ENCODE peak calls at places on chromosome 9, in five cellular contexts. A, I, U, N and M are unnamed samples.

GRCh38 chr9:91056917-91057316 is 255.3 kb downstream of the SYK start:
- DNase-seq in A (no peak), I (no peak), U (no peak), N (no peak), M (no peak)

GRCh38 chr9:9998491-9999287 is 614.1 kb downstream of the PTPRD start:
- DNase-seq in A (peak; percentile 59), I (no peak), U (peak; percentile 4), N (no peak), M (peak; percentile 75)

GRCh38 chr9:76564300-76564699 is 105.3 kb downstream of the GCNT1 start:
- DNase-seq in A (no peak), I (no peak), U (no peak), N (no peak), M (no peak)

GRCh38 chr9:36499156-36499886 is 73.4 kb upstream of the MELK start:
- DNase-seq in A (peak; percentile 81), I (no peak), U (no peak), N (peak; percentile 10), M (peak; percentile 44)

GRCh38 chr9:132833451-132834130 is 44.5 kb downstream of the AK8 start:
- DNase-seq in A (no peak), I (no peak), U (no peak), N (no peak), M (no peak)

GRCh38 chr9:34233691-34234090 is 54.8 kb downstream of the UBAP1 start:
- DNase-seq in A (no peak), I (no peak), U (no peak), N (no peak), M (no peak)

GRCh38 chr9:4375424-4376195 is 75.7 kb upstream of the GLIS3 start:
- DNase-seq in A (peak; percentile 52), I (peak; percentile 26), U (peak; percentile 69), N (peak; percentile 56), M (peak; percentile 30)

GRCh38 chr9:131762356-131762932 is 22.6 kb upstream of the RAPGEF1 start:
- DNase-seq in A (peak; percentile 89), I (peak; percentile 43), U (peak; percentile 58), N (peak; percentile 90), M (peak; percentile 91)

GRCh38 chr9:136244776-136245193 is 827 bp downstream of the QSOX2 start:
- DNase-seq in A (no peak), I (no peak), U (no peak), N (no peak), M (no peak)

GRCh38 chr9:35996358-35996970 is 38.5 kb upstream of the OR2S2 start:
- DNase-seq in A (no peak), I (no peak), U (no peak), N (peak; percentile 15), M (peak; percentile 54)

GRCh38 chr9:5608298-5609254 is 20.3 kb upstream of the RIC1 start:
- DNase-seq in A (no peak), I (no peak), U (no peak), N (no peak), M (no peak)

GRCh38 chr9:93133641-93134017 is 422 bp downstream of the NINJ1 start:
- DNase-seq in A (peak; percentile 83), I (no peak), U (peak; percentile 42), N (peak; percentile 94), M (peak; percentile 65)

GRCh38 chr9:751137-752051 is 90.1 kb upstream of the DMRT1 start:
- DNase-seq in A (no peak), I (no peak), U (peak; percentile 65), N (no peak), M (no peak)

GRCh38 chr9:115691686-115692085 is 461.9 kb upstream of the PAPPA start:
- DNase-seq in A (no peak), I (no peak), U (peak; percentile 64), N (peak; percentile 14), M (no peak)

GRCh38 chr9:106869458-106869857 is 6.5 kb downstream of the ZNF462 start:
- DNase-seq in A (no peak), I (no peak), U (peak; percentile 30), N (no peak), M (no peak)

GRCh38 chr9:128091144-128091543 is 23.1 kb downstream of the SLC25A25 start:
- DNase-seq in A (no peak), I (no peak), U (no peak), N (peak; percentile 61), M (peak; percentile 94)

GRCh38 chr9:37410354-37410861 is 12.1 kb upstream of the GRHPR start:
- DNase-seq in A (no peak), I (no peak), U (no peak), N (no peak), M (no peak)

GRCh38 chr9:113187935-113188595 is 33.0 kb downstream of the FKBP15 start:
- DNase-seq in A (no peak), I (peak; percentile 6), U (peak; percentile 65), N (peak; percentile 28), M (no peak)

GRCh38 chr9:82456621-82457020 is 468.0 kb downstream of the SPATA31D1 start:
- DNase-seq in A (no peak), I (no peak), U (peak; percentile 39), N (no peak), M (no peak)

GRCh38 chr9:124215551-124215910 is 42.2 kb upstream of the NEK6 start:
- DNase-seq in A (no peak), I (no peak), U (no peak), N (no peak), M (no peak)

GRCh38 chr9:75633658-75634057 is 256.8 kb upstream of the PCSK5 start:
- DNase-seq in A (no peak), I (no peak), U (no peak), N (no peak), M (no peak)

GRCh38 chr9:35689601-35690446 is at the start of gene TPM2:
- DNase-seq in A (peak; percentile 78), I (peak; percentile 33), U (no peak), N (peak; percentile 60), M (peak; percentile 86)

GRCh38 chr9:36461341-36461740 is 61.3 kb upstream of the RNF38 start:
- DNase-seq in A (no peak), I (no peak), U (no peak), N (no peak), M (no peak)

GRCh38 chr9:127520941-127521918 is 69.9 kb downstream of the LRSAM1 start:
- DNase-seq in A (no peak), I (no peak), U (peak; percentile 33), N (peak; percentile 41), M (peak; percentile 68)

GRCh38 chr9:18970393-18970792 is 62.6 kb downstream of the SAXO1 start:
- DNase-seq in A (no peak), I (no peak), U (no peak), N (no peak), M (no peak)

GRCh38 chr9:120151806-120152205 is 428.2 kb downstream of the CDK5RAP2 start:
- DNase-seq in A (peak; percentile 63), I (no peak), U (no peak), N (no peak), M (no peak)
- H2AFZ ChIP-seq in A (peak overlapping the region; percentile 82), I (no peak overlapping the region), U (no peak overlapping the region), N (no peak overlapping the region), M (no peak overlapping the region)

GRCh38 chr9:137613259-137613658 is 5.5 kb upstream of the EHMT1 start:
- DNase-seq in A (no peak), I (no peak), U (no peak), N (no peak), M (no peak)

GRCh38 chr9:137612741-137613142 is 6.1 kb upstream of the EHMT1 start:
- DNase-seq in A (no peak), I (no peak), U (no peak), N (no peak), M (no peak)

GRCh38 chr9:137611623-137612609 is 6.4 kb downstream of the ARRDC1 start:
- DNase-seq in A (no peak), I (peak; percentile 90), U (peak; percentile 96), N (peak; percentile 91), M (no peak)

GRCh38 chr9:137613738-137614523 is 4.9 kb upstream of the EHMT1 start:
- DNase-seq in A (no peak), I (no peak), U (no peak), N (no peak), M (no peak)

DNA sequence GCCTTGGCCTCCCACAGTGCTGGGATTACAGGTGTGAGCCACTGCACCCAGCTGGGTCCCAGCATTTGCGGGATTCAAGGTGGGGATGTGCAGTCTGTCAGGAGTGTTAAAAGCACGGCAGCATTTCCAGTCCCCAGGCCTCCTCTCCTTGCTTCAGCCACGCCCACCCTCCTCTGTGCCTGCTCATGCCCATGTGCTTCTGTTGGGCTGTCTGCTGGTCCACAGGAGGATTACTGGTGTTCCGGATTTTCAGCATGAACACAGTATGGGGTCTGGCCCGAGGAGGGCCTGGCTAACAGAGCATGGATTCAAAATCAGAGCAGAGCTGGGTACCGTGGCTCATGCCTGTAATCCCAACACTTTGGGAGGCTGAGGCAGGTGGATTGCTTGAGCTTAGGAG is 5.5 kb downstream of the ARRDC1 start:
- DNase-seq in A (no peak), I (no peak), U (peak; percentile 23), N (no peak), M (no peak)
- TF ChIP-seq EZH2phosphoT487 in A (no peak), I (no peak), U (no peak), N (no peak), M (no peak)

GRCh38 chr9:97956365-97956764 is 18.4 kb upstream of the HEMGN start:
- DNase-seq in A (no peak), I (no peak), U (no peak), N (no peak), M (no peak)

GRCh38 chr9:97962575-97962974 is 20.6 kb upstream of the ANP32B start:
- DNase-seq in A (no peak), I (no peak), U (no peak), N (no peak), M (no peak)

GRCh38 chr9:97958812-97959511 is 21.0 kb upstream of the HEMGN start:
- DNase-seq in A (no peak), I (no peak), U (no peak), N (no peak), M (no peak)

GRCh38 chr9:97963232-97963631 is 19.9 kb upstream of the ANP32B start:
- DNase-seq in A (no peak), I (no peak), U (no peak), N (no peak), M (no peak)

DNA sequence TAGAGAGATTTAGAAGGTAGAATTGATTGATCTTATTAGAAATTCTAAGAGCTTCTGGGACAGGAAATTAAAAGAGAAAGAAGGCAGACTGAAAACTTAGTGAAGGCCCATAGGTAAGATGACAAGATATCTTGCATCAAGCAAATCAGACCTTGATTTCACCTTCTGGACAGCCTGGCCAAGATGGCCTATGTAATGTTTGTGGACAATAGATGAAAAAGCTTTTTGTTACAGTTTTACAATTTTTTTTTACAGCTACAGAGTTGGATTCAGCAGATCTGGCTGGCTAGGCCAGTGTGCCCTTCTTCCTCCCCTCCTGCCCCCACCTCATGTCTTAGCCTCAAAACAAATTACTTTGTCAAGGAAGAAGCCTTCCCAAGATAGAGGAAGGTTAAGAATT is 21.6 kb upstream of the HEMGN start:
- DNase-seq in A (no peak), I (no peak), U (no peak), N (no peak), M (no peak)
- H2AFZ ChIP-seq in A (no peak overlapping the region), I (no peak overlapping the region), U (no peak overlapping the region), N (no peak overlapping the region), M (no peak overlapping the region)

DNA sequence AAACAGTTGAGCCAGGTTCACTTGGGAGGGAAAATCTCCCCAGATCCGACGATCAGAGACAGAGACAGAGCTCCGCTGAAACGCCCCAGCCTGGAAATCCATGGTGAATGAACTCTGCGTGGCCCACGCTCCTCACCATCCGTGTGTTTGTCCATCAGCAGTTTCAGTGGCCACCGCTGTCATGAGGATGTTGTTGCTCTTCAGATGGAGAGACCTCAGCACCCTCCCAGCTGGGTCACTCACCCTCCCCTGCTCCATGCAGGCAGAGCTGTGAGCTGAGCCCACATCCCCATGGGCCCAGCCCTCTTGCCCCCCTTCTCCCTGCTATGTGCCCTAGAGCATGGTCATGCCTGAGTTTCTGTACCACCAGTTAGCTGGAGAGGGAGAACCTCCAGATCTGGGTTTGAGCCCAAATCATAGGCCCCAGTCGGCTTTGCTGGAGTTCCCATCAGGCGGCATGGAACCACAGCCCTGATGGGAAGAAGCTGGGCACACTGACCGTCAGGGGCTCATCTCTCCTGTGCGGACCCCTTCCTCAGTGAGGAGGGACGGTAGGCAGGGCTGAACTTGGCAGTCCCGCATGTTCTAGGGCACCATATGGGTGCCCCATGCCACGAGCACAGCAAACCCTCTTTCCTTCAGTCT is 154.4 kb upstream of the COL5A1 start:
- DNase-seq in A (no peak), I (no peak), U (no peak), N (no peak), M (no peak)
- TF ChIP-seq EZH2phosphoT487 in A (no peak), I (no peak), U (no peak), N (no peak), M (no peak)